ENCODE peak calls at places on chromosomes 13 and 19, in five cellular contexts. C is HepG2, Y is IMR-90, M is H1, Q is K562. K is an unnamed sample.

GRCh38 chr19:4802711-4803110 is 11.2 kb downstream of the FEM1A start:
- DNase-seq in C (no peak), Y (no peak), M (no peak), Q (no peak), K (no peak)

GRCh38 chr13:74732736-74733135 is 598.5 kb upstream of the KLF12 start:
- DNase-seq in C (no peak), Y (no peak), M (no peak), Q (no peak), K (no peak)

GRCh38 chr13:30898721-30899188 is 7.3 kb upstream of the MEDAG start:
- DNase-seq in C (peak; percentile 72), Y (peak; percentile 98), M (no peak), Q (no peak), K (no peak)

GRCh38 chr13:40053401-40053800 is 397.9 kb downstream of the COG6 start:
- DNase-seq in C (no peak), Y (no peak), M (no peak), Q (no peak), K (no peak)

GRCh38 chr13:54611400-54611799 is 1582.8 kb downstream of the OLFM4 start:
- DNase-seq in C (no peak), Y (no peak), M (no peak), Q (no peak), K (no peak)

GRCh38 chr13:22736084-22736767 is 444.6 kb upstream of the SGCG start:
- DNase-seq in C (no peak), Y (no peak), M (no peak), Q (no peak), K (no peak)

GRCh38 chr19:3189702-3190469 is 4.2 kb downstream of the NCLN start:
- DNase-seq in C (no peak), Y (no peak), M (no peak), Q (peak; percentile 61), K (no peak)

GRCh38 chr19:48445256-48445605 is 552 bp upstream of the GRWD1 start:
- DNase-seq in C (peak; percentile 82), Y (peak; percentile 94), M (peak; percentile 53), Q (peak; percentile 78), K (peak; percentile 93)

GRCh38 chr13:41561179-41561578 is 103.8 kb downstream of the RGCC start:
- DNase-seq in C (no peak), Y (peak; percentile 43), M (no peak), Q (no peak), K (no peak)

GRCh38 chr13:41562541-41563178 is 105.3 kb downstream of the RGCC start:
- DNase-seq in C (no peak), Y (no peak), M (no peak), Q (no peak), K (no peak)

GRCh38 chr13:41563501-41564001 is 106.2 kb downstream of the RGCC start:
- DNase-seq in C (peak; percentile 57), Y (peak; percentile 50), M (no peak), Q (no peak), K (peak; percentile 13)

GRCh38 chr13:41564046-41564445 is 106.7 kb downstream of the RGCC start:
- DNase-seq in C (no peak), Y (no peak), M (no peak), Q (no peak), K (no peak)

GRCh38 chr13:41562083-41562482 is 104.7 kb downstream of the RGCC start:
- DNase-seq in C (no peak), Y (peak; percentile 92), M (no peak), Q (no peak), K (no peak)
- TF ChIP-seq RAD21 in C (no peak), Y (peak; percentile 26), M (no peak), Q (no peak), K (no peak)

GRCh38 chr19:18109363-18109730 is 11.8 kb downstream of the MAST3 start:
- DNase-seq in C (peak; percentile 53), Y (no peak), M (no peak), Q (no peak), K (no peak)

GRCh38 chr19:18104793-18105131 is 7.2 kb downstream of the MAST3 start:
- DNase-seq in C (no peak), Y (no peak), M (no peak), Q (no peak), K (no peak)

GRCh38 chr19:18109731-18110671 is 12.4 kb downstream of the MAST3 start:
- DNase-seq in C (peak; percentile 29), Y (no peak), M (peak; percentile 84), Q (peak; percentile 89), K (no peak)

GRCh38 chr19:18108897-18109296 is 11.3 kb downstream of the MAST3 start:
- DNase-seq in C (no peak), Y (no peak), M (no peak), Q (no peak), K (no peak)

DNA sequence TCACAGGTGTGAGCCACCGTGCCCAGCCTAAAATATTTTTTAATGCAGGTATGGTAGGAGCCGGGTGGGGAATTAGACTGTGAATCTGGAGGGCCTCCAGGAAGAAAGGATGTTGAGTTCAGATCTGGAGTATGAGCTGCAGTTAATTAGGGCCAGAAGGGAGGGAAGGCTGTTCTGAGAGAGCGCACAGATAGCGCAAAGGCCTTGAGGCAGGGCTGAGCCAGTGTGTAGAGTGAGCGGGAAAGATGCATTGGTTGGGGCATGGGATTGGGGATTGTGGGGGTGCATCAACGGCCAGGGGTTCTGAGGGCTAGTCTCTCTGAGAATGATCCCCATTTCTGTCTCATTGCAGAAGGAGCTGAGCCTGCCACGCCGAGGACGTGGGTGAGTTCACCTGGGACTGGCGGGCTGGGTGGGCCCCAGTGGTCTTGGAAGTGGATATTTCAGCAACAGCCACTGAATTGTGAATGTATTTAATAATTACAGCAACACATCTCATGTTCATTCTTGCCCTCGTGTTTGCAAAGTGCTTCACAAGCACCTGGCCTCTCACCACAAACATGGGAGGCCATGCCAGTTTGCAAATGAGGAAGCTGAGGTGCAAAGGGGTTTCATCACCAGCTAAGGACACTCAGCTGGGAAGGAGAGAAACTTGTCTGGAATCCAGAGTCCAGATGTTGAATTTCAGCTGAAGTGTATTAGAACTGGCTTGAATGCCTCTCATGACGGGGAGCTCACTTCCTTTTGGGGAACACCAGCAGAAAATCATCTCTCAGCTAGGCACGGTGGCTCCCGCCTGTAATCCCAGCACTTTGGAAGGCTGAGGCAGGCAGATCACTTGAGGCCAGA is 9.9 kb downstream of the MAST3 start:
- DNase-seq in C (no peak), Y (no peak), M (no peak), Q (no peak), K (no peak)
- TF ChIP-seq USF2 in C (no peak), Y (no peak), M (no peak), Q (no peak), K (no peak)

DNA sequence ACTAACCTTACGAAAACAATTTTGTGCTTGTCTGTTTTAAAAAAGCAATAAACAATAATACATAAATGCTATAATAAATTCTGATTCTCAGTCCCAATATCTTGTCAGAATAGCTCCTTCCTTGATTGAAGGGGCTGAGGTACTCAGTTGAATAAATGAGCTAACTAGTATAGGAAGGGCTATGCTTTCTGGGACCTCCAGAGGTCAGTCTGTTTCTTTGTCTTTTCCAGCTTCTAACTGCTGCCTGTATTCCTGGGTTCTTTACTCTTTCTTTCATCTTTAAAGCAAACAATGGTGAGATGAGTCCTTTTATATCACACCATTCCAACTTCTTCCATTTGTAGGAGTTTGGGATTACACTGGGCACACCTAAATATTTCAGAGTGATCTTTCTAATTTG is 1297.0 kb upstream of the ATXN8OS start:
- DNase-seq in C (peak; percentile 5), Y (no peak), M (no peak), Q (no peak), K (peak; percentile 2)
- TF ChIP-seq MAFK in C (no peak), Y (no peak), M (no peak), Q (no peak), K (no peak)

GRCh38 chr19:18393836-18394235 is 3.6 kb downstream of the LRRC25 start:
- DNase-seq in C (no peak), Y (no peak), M (no peak), Q (no peak), K (no peak)

GRCh38 chr19:18399008-18399407 is 1.6 kb upstream of the LRRC25 start:
- DNase-seq in C (no peak), Y (peak; percentile 87), M (no peak), Q (no peak), K (peak; percentile 38)

GRCh38 chr19:18396471-18397241 is 766 bp downstream of the LRRC25 start:
- DNase-seq in C (no peak), Y (no peak), M (no peak), Q (no peak), K (no peak)

GRCh38 chr19:18401580-18402112 is 4.2 kb upstream of the LRRC25 start:
- DNase-seq in C (peak; percentile 76), Y (peak; percentile 69), M (no peak), Q (peak; percentile 39), K (peak; percentile 85)

GRCh38 chr19:18397242-18398202 is at the start of gene LRRC25:
- DNase-seq in C (no peak), Y (no peak), M (peak; percentile 91), Q (peak; percentile 72), K (no peak)
- TF ChIP-seq RAD21 in C (no peak), Y (no peak), M (no peak), Q (no peak), K (no peak)

K was measured in A549.